ENCODE peak calls at places on chromosomes 13 and 19, in five cellular contexts. G, N, X, E and S are unnamed samples. For H3K9me3, the result is how much of the 10 kb centered on the place peaks cover.

GRCh38 chr19:2034729-2035589 is 16.1 kb downstream of the MKNK2 start:
- DNase-seq in G (peak), N (peak), X (peak), E (no peak), S (peak)

GRCh38 chr19:48111280-48111679 is 663 bp upstream of the PLA2G4C start:
- DNase-seq in G (no peak), N (no peak), X (no peak), E (no peak), S (no peak)

GRCh38 chr19:30609656-30610270 is 237.6 kb downstream of the ZNF536 start:
- DNase-seq in G (no peak), N (no peak), X (no peak), E (no peak), S (no peak)

GRCh38 chr13:90233933-90234672 is 1113.4 kb upstream of the MIR17HG start:
- DNase-seq in G (no peak), N (no peak), X (no peak), E (no peak), S (no peak)

GRCh38 chr19:46416077-46416709 is 2.8 kb upstream of the CCDC8 start:
- DNase-seq in G (peak), N (peak), X (peak), E (peak), S (peak)

GRCh38 chr13:27839809-27840467 is 47.7 kb downstream of the GSX1 start:
- DNase-seq in G (no peak), N (no peak), X (no peak), E (no peak), S (no peak)

GRCh38 chr13:21240586-21240985 is 64.1 kb downstream of the MRPL57 start:
- DNase-seq in G (no peak), N (no peak), X (no peak), E (no peak), S (peak)

GRCh38 chr13:95002968-95003813 is 290.8 kb upstream of the SOX21 start:
- DNase-seq in G (no peak), N (no peak), X (no peak), E (no peak), S (no peak)

GRCh38 chr19:1390594-1391423 is 7.1 kb downstream of the NDUFS7 start:
- DNase-seq in G (no peak), N (no peak), X (no peak), E (no peak), S (no peak)

GRCh38 chr13:33228645-33229445 is 56.7 kb downstream of the STARD13 start:
- DNase-seq in G (no peak), N (peak), X (no peak), E (no peak), S (peak)

GRCh38 chr19:14517840-14518505 is at the start of gene DNAJB1:
- DNase-seq in G (peak), N (peak), X (peak), E (no peak), S (peak)

GRCh38 chr19:2636897-2637683 is 65.4 kb downstream of the GNG7 start:
- DNase-seq in G (peak), N (peak), X (peak), E (no peak), S (peak)

GRCh38 chr13:97710797-97711196 is 242.7 kb upstream of the IPO5 start:
- DNase-seq in G (no peak), N (no peak), X (no peak), E (no peak), S (no peak)

GRCh38 chr13:40876020-40876738 is 86.8 kb downstream of the SLC25A15 start:
- DNase-seq in G (no peak), N (no peak), X (no peak), E (no peak), S (no peak)

GRCh38 chr13:40875583-40875982 is 86.2 kb downstream of the SLC25A15 start:
- DNase-seq in G (no peak), N (no peak), X (no peak), E (no peak), S (no peak)

GRCh38 chr13:40875048-40875447 is 85.6 kb downstream of the SLC25A15 start:
- DNase-seq in G (no peak), N (no peak), X (no peak), E (no peak), S (no peak)

GRCh38 chr13:40878321-40878720 is 88.9 kb downstream of the SLC25A15 start:
- DNase-seq in G (no peak), N (no peak), X (no peak), E (no peak), S (no peak)

GRCh38 chr13:40874138-40874776 is 84.8 kb downstream of the SLC25A15 start:
- DNase-seq in G (no peak), N (no peak), X (no peak), E (no peak), S (no peak)
- H3K9me3 ChIP-seq in G (under half), N (under half), X (half or more), E (under half), S (under half)

GRCh38 chr13:68275758-68276157 is 1045.6 kb upstream of the PCDH9 start:
- DNase-seq in G (no peak), N (no peak), X (no peak), E (no peak), S (no peak)
- H3K9me3 ChIP-seq in G (under half), N (under half), X (under half), E (under half), S (under half)

DNA sequence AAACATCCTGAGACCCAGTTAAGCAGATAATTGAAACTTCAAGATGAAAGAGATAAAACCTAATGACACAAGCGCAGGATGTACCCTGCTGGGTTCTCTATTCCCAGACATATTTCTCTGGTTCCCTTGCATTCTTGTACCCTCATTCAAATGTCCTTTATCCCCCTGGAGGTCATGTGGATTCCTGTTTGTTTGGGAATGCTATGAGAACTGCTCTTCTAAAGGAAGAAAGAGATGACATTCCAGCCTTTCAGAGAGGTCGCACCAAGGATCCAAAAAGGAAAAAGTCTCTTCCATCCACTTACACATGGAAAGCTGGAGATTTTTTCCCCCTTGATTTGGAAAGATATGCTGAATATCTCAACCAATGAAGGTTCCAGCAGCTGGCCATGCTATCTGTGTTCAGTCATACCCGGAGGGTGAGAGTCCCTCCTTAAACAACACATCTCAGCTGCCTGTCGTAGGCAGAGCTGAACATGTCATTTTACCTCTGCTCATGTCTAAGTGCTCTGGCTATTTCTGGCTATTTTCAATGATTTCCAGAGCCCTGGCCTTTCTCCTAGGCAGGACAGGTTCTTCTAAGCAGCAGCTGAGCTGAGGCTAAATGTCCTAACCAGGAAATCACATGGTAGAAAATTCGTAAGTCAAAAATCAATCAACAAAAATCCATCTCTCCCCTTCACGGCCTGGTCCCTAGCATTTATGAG is 52.5 kb downstream of the C13orf42 start:
- DNase-seq in G (no peak), N (no peak), X (no peak), E (no peak), S (no peak)
- H3K9me3 ChIP-seq in G (under half), N (under half), X (under half), E (under half), S (under half)

DNA sequence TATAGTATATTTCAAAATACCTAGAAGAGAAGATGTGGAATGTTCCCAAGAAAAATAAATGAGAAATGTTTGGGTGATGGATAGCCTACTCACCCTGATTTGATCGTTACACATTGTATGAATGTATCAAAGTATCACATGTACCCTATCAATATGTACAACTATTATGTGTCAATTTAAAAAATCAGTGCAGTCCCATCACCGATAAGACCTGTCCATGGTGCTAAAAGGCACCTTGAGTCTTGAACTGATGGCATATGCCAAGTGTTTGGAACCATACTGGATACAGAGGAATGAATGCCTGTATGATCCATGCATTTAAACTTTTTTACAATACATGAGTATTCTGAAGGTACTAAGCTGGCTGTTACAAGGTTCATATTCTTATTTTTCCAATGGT is 50.2 kb upstream of the ZNF835 start:
- DNase-seq in G (no peak), N (no peak), X (no peak), E (no peak), S (no peak)
- H3K9me3 ChIP-seq in G (under half), N (under half), X (under half), E (under half), S (under half)

DNA sequence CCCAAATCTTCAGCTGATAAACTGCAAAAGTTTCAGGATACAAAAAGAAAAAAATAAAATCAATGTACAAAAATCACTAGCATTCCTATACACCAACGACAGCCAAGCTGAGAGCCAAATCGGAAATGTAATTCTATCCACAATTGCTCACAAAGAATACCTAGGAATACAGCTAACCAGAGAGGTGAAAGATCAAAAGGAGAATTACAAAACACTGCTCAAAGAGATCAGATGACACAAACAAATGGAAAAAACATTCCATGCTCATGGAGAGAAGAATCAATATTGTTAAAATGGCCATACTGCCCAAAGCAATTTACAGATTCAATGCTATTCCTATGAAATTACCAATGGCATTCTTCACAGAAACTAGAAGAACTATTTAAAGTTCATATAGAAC is 29.5 kb downstream of the NLRP11 start:
- DNase-seq in G (no peak), N (no peak), X (no peak), E (no peak), S (no peak)
- H3K9me3 ChIP-seq in G (under half), N (under half), X (under half), E (under half), S (under half)

DNA sequence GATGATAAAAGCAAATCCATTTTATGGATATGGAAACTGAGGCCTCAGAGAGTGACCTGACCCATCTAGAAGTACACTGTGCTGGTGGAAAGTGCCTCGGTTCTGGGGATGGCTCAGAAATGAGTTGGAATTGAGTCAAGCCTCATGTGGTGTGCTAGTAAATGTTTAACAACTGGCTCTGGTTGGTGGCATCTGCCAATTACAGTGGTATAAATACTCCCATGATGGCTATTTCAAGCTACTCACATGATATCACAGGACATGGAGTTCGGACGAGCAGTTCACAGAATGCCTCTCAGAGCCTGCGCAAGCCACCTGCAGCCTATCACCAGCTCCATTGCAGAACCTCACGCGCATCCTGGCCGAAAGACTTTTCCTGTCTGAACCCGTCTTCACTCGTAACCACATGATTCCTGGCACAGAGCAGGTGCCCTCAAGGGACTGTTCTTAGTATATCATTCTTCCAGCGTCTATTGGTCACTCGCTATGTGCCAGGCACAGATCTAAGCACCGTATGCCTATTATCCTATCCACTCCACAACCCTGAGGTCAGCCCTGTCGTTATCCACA is 9.1 kb downstream of the TMEM150B start:
- DNase-seq in G (no peak), N (no peak), X (no peak), E (no peak), S (no peak)
- H3K9me3 ChIP-seq in G (under half), N (under half), X (under half), E (under half), S (under half)

GRCh38 chr19:23052349-23052748 is 49.4 kb upstream of the ZNF728 start:
- DNase-seq in G (no peak), N (no peak), X (no peak), E (no peak), S (no peak)
- H3K9me3 ChIP-seq in G (under half), N (under half), X (under half), E (under half), S (under half)